ENCODE peak calls at places on chromosome 15, in five cellular contexts. B is astrocyte of the spinal cord; E is CD8-positive, alpha-beta memory T cell; T is GM23248; I is fibroblast of the aortic adventitia. M is an unnamed sample.

GRCh38 chr15:38196116-38196515 is 56.5 kb upstream of the SPRED1 start:
- DNase-seq in B (no peak), E (no peak), T (peak; percentile 3), I (no peak), M (peak; percentile 64)

GRCh38 chr15:85482896-85483295 is 102.5 kb downstream of the AKAP13 start:
- DNase-seq in B (peak; percentile 87), E (no peak), T (peak; percentile 91), I (peak; percentile 81), M (peak; percentile 93)

GRCh38 chr15:69743091-69743490 is 290.5 kb downstream of the RPLP1 start:
- DNase-seq in B (no peak), E (no peak), T (no peak), I (no peak), M (no peak)

GRCh38 chr15:51089699-51090098 is 5.0 kb downstream of the TNFAIP8L3 start:
- DNase-seq in B (no peak), E (no peak), T (peak; percentile 78), I (peak; percentile 73), M (peak; percentile 42)

GRCh38 chr15:49620174-49620573 is 444 bp downstream of the FAM227B start:
- DNase-seq in B (no peak), E (no peak), T (peak; percentile 69), I (peak; percentile 87), M (peak; percentile 67)

GRCh38 chr15:33392453-33392852 is 81.7 kb downstream of the RYR3 start:
- DNase-seq in B (no peak), E (no peak), T (no peak), I (no peak), M (no peak)

GRCh38 chr15:61684749-61685467 is 375.3 kb downstream of the VPS13C start:
- DNase-seq in B (no peak), E (no peak), T (no peak), I (no peak), M (no peak)

GRCh38 chr15:33794425-33794824 is 173.9 kb upstream of the CHRM5 start:
- DNase-seq in B (no peak), E (no peak), T (no peak), I (no peak), M (no peak)

GRCh38 chr15:85694086-85694485 is 100.6 kb downstream of the KLHL25 start:
- DNase-seq in B (no peak), E (no peak), T (no peak), I (no peak), M (no peak)

GRCh38 chr15:48063411-48063985 is 57.3 kb upstream of the SLC24A5 start:
- DNase-seq in B (no peak), E (no peak), T (no peak), I (no peak), M (no peak)

GRCh38 chr15:37136666-37137065 is 36.3 kb upstream of the MEIS2 start:
- DNase-seq in B (no peak), E (no peak), T (peak; percentile 47), I (peak; percentile 37), M (no peak)

GRCh38 chr15:89112341-89112971 is 24.2 kb downstream of the ABHD2 start:
- DNase-seq in B (peak; percentile 73), E (no peak), T (peak; percentile 58), I (peak; percentile 62), M (peak; percentile 25)

GRCh38 chr15:91335702-91336101 is 235.6 kb downstream of the SV2B start:
- DNase-seq in B (no peak), E (no peak), T (no peak), I (no peak), M (no peak)

GRCh38 chr15:83843511-83843910 is 189.6 kb downstream of the ADAMTSL3 start:
- DNase-seq in B (no peak), E (no peak), T (peak; percentile 91), I (peak; percentile 99), M (peak; percentile 71)

GRCh38 chr15:68674975-68675374 is 96.2 kb downstream of the CORO2B start:
- DNase-seq in B (no peak), E (no peak), T (no peak), I (no peak), M (no peak)

GRCh38 chr15:70353606-70354259 is 256.0 kb upstream of the TLE3 start:
- DNase-seq in B (no peak), E (no peak), T (no peak), I (no peak), M (no peak)

GRCh38 chr15:62779041-62779810 is 263.3 kb upstream of the TPM1 start:
- DNase-seq in B (peak; percentile 67), E (no peak), T (peak; percentile 72), I (peak; percentile 75), M (peak; percentile 58)

GRCh38 chr15:32794973-32795372 is 77.2 kb downstream of the GREM1 start:
- DNase-seq in B (no peak), E (no peak), T (peak; percentile 42), I (no peak), M (no peak)

GRCh38 chr15:26525096-26525495 is 247.8 kb downstream of the GABRB3 start:
- DNase-seq in B (no peak), E (no peak), T (peak; percentile 0), I (no peak), M (no peak)

GRCh38 chr15:95171551-95171950 is 940.2 kb downstream of the MCTP2 start:
- DNase-seq in B (no peak), E (no peak), T (no peak), I (no peak), M (no peak)

GRCh38 chr15:70036585-70037343 is 61.0 kb downstream of the TLE3 start:
- DNase-seq in B (no peak), E (peak; percentile 13), T (no peak), I (no peak), M (no peak)

GRCh38 chr15:64462492-64462891 is 2.1 kb downstream of the ZNF609 start:
- DNase-seq in B (no peak), E (no peak), T (no peak), I (no peak), M (no peak)

GRCh38 chr15:49155834-49156627 is 632 bp upstream of the COPS2 start:
- DNase-seq in B (peak; percentile 28), E (no peak), T (peak; percentile 65), I (peak; percentile 27), M (peak; percentile 25)

GRCh38 chr15:69595009-69595825 is 142.6 kb downstream of the RPLP1 start:
- DNase-seq in B (peak; percentile 24), E (no peak), T (no peak), I (peak; percentile 22), M (peak; percentile 28)

GRCh38 chr15:36271048-36271447 is 308.4 kb upstream of the CDIN1 start:
- DNase-seq in B (no peak), E (no peak), T (no peak), I (no peak), M (no peak)

GRCh38 chr15:31300981-31301686 is 25.5 kb upstream of the KLF13 start:
- DNase-seq in B (no peak), E (no peak), T (no peak), I (no peak), M (no peak)

DNA sequence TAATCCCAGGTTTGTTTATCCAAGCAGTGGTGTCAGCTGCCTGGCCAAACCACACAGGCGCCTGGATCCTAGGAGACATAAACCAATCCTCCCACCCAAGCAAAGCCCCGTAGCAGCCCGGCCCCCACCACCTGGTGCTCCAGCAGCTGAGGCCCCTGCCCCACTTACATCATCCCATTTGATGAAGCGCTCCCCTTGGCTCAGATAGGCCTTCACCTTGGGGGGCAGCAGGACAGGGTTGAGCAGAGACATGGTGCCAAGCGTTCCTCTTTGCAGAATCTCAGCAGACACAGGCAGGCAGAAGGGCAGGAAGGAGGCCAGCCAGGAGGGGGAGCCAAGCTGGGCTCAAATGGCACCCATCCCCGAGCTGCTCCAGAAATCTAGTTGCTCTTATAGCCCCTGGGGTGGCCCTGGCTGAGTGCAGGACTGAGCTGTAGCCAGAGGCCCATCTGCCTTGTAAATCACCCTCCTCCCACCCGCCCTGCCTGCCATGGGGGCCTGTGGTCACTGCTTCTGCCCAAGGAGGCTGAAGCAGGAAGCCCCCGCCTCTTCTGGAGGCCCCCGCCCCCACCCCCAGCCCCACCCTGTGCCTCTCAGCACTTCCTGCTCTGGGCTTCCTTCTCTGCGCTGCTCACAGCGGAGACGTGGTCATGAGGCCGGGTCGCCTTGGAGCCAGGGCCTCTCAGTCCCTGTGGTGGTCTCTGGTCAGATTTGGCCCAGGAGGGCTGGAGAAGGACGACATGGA is at the start of gene PLCB2:
- DNase-seq in B (no peak), E (peak; percentile 81), T (no peak), I (no peak), M (no peak)
- H3K4me3 ChIP-seq in B (no peak within 1 kb of the TSS), E (peak within 1 kb of the TSS; percentile 100), T (no peak within 1 kb of the TSS), I (no peak within 1 kb of the TSS), M (no peak within 1 kb of the TSS)

GRCh38 chr15:59995568-59996349 is 8.4 kb upstream of the FOXB1 start:
- DNase-seq in B (no peak), E (no peak), T (no peak), I (no peak), M (no peak)
- H3K4me3 ChIP-seq in B (no peak overlapping the region), E (no peak overlapping the region), T (no peak overlapping the region), I (no peak overlapping the region), M (no peak overlapping the region)

GRCh38 chr15:52259503-52259902 is 36.1 kb downstream of the MYO5C start:
- DNase-seq in B (no peak), E (no peak), T (no peak), I (no peak), M (no peak)

GRCh38 chr15:52261026-52261425 is 34.6 kb downstream of the MYO5C start:
- DNase-seq in B (no peak), E (no peak), T (no peak), I (no peak), M (no peak)

GRCh38 chr15:52262364-52262763 is 33.2 kb downstream of the MYO5C start:
- DNase-seq in B (peak; percentile 8), E (no peak), T (no peak), I (no peak), M (no peak)

GRCh38 chr15:52263563-52263962 is 32.0 kb downstream of the MYO5C start:
- DNase-seq in B (no peak), E (no peak), T (no peak), I (no peak), M (no peak)

DNA sequence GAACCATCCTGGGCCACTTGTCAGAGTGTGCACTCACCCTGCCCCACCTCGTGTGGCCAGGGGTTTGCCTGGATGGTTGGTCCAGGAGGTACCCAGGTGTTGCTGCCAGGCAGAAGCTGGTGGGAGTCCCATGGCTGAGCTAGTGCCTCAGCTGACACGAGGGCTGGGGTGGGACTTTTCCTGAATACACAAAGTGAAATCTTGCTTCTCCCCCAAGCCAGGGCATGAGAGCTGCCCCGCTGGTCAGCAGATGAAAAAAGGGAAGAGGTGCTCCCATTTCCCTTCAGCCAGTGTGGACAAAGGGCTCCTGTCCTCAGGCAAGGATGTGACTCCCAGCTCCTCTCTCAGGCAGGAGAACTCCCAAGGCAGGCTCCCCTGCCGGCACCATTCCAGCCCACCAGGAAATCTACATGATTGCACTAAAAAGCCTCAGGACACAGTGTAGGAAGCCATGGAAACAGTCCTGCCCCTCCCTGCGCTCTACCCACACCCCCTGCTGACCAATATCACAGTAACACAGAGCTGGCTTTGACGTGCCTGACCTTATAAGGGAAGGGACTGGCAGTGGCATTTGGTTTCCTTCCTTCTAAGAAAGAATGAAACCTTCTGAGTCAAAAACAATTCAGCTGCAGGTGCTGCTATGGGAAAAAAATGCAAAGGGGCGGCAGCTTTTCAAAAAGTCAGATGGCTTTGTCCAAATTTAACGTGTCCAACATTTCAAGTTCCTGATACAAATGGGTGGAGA is 33.9 kb downstream of the MYO5C start:
- DNase-seq in B (peak; percentile 95), E (peak; percentile 55), T (peak; percentile 73), I (peak; percentile 67), M (peak; percentile 64)
- H3K4me3 ChIP-seq in B (no peak overlapping the region), E (peak overlapping the region; percentile 23), T (no peak overlapping the region), I (no peak overlapping the region), M (no peak overlapping the region)

DNA sequence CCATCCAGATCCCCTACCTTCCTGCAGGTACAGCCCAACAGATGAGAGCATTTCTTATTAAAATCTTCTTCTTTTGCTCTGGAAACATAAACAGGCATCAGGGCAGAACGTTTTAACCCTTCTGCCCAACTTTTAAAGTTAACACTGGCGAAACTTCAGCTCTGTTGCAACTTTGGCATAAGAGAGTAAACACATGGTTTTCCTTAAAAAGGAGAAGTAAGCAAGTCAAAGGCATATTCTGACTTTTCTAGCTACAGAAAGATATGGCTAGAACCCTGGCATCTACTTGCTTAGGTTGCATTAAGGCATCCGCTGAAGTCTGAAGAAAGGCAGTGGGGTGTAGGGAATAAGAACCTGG is 13.3 kb upstream of the IL16 start:
- DNase-seq in B (no peak), E (no peak), T (no peak), I (no peak), M (no peak)
- H3K4me3 ChIP-seq in B (no peak overlapping the region), E (no peak overlapping the region), T (peak overlapping the region; percentile 51), I (no peak overlapping the region), M (peak overlapping the region; percentile 47)

M was measured in AG10803.